ENCODE peak calls at places on chromosomes 4 and X, in eight cellular contexts. A is lower lobe of right lung, H is HFF-Myc, M is A673, W is left lung, D is testis, S is fibroblast of pulmonary artery, Z is colonic mucosa. R is an unnamed sample.
A peak's percentile ranks its signal among the peaks of the same experiment; 100 is the strongest.

GRCh38 chr4:174216935-174217272 is 66.6 kb downstream of the FBXO8 start:
- DNase-seq in A (no peak), H (no peak), M (no peak), W (peak; percentile 31), D (no peak), S (no peak), Z (no peak), R (no peak)

GRCh38 chrX:150898343-150899190 is at the start of gene CD99L2:
- DNase-seq in A (peak; percentile 92), H (peak; percentile 19), M (peak; percentile 89), W (peak; percentile 97), D (peak; percentile 91), S (peak; percentile 82), Z (peak; percentile 91), R (peak; percentile 87)

GRCh38 chr4:176261481-176261880 is 7.5 kb downstream of the ASB5 start:
- DNase-seq in A (no peak), H (no peak), M (no peak), W (no peak), D (no peak), S (no peak), Z (no peak), R (no peak)

GRCh38 chr4:88938138-88938537 is 118.8 kb downstream of the FAM13A start:
- DNase-seq in A (no peak), H (peak; percentile 35), M (peak; percentile 21), W (no peak), D (no peak), S (peak; percentile 96), Z (no peak), R (peak; percentile 96)

GRCh38 chrX:148928803-148929202 is 428.4 kb downstream of the AFF2 start:
- DNase-seq in A (no peak), H (no peak), M (no peak), W (no peak), D (no peak), S (peak; percentile 33), Z (no peak), R (peak; percentile 78)

GRCh38 chrX:9842541-9842940 is 56.3 kb downstream of the SHROOM2 start:
- DNase-seq in A (no peak), H (no peak), M (no peak), W (no peak), D (no peak), S (no peak), Z (peak; percentile 52), R (no peak)

GRCh38 chr4:1985287-1985686 is 23.5 kb downstream of the NELFA start:
- DNase-seq in A (no peak), H (no peak), M (no peak), W (no peak), D (no peak), S (no peak), Z (no peak), R (no peak)

GRCh38 chr4:110119880-110120279 is 78.5 kb downstream of the ELOVL6 start:
- DNase-seq in A (no peak), H (peak; percentile 17), M (no peak), W (no peak), D (no peak), S (peak; percentile 67), Z (no peak), R (peak; percentile 68)

GRCh38 chr4:53490965-53491622 is 100.2 kb downstream of the LNX1 start:
- DNase-seq in A (no peak), H (peak; percentile 88), M (peak; percentile 39), W (no peak), D (peak; percentile 61), S (peak; percentile 97), Z (peak; percentile 36), R (peak; percentile 78)

GRCh38 chr4:84403656-84404055 is 95.4 kb downstream of the NKX6-1 start:
- DNase-seq in A (no peak), H (no peak), M (no peak), W (no peak), D (no peak), S (no peak), Z (no peak), R (no peak)

GRCh38 chr4:123807866-123808265 is 411.3 kb downstream of the SPRY1 start:
- DNase-seq in A (no peak), H (no peak), M (no peak), W (no peak), D (no peak), S (no peak), Z (no peak), R (no peak)

GRCh38 chr4:148170408-148171385 is 271.5 kb downstream of the NR3C2 start:
- DNase-seq in A (no peak), H (no peak), M (no peak), W (no peak), D (no peak), S (no peak), Z (peak; percentile 73), R (peak; percentile 30)

GRCh38 chr4:86592553-86593249 is 1.4 kb upstream of the PTPN13 start:
- DNase-seq in A (no peak), H (no peak), M (no peak), W (no peak), D (no peak), S (peak; percentile 26), Z (no peak), R (peak; percentile 58)

GRCh38 chr4:85520765-85521749 is 46.1 kb downstream of the ARHGAP24 start:
- DNase-seq in A (no peak), H (no peak), M (no peak), W (no peak), D (no peak), S (peak; percentile 26), Z (no peak), R (peak; percentile 31)

GRCh38 chr4:156329779-156330178 is 376.1 kb upstream of the CTSO start:
- DNase-seq in A (no peak), H (no peak), M (no peak), W (no peak), D (no peak), S (peak; percentile 44), Z (no peak), R (peak; percentile 36)

GRCh38 chr4:168218663-168219062 is 99.9 kb downstream of the DDX60 start:
- DNase-seq in A (no peak), H (no peak), M (no peak), W (no peak), D (no peak), S (peak; percentile 75), Z (no peak), R (peak; percentile 80)

GRCh38 chrX:129091097-129091496 is 432.2 kb downstream of the SMARCA1 start:
- DNase-seq in A (no peak), H (no peak), M (no peak), W (no peak), D (no peak), S (no peak), Z (no peak), R (no peak)

GRCh38 chrX:56763556-56764152 is 34.6 kb downstream of the NBDY start:
- DNase-seq in A (no peak), H (no peak), M (peak; percentile 81), W (no peak), D (no peak), S (no peak), Z (peak; percentile 86), R (no peak)

GRCh38 chrX:362937-363620 is 23.6 kb downstream of the PPP2R3B start:
- DNase-seq in A (no peak), H (no peak), M (no peak), W (peak; percentile 67), D (no peak), S (no peak), Z (no peak), R (no peak)

GRCh38 chrX:131752493-131753198 is 208.8 kb downstream of the OR13H1 start:
- DNase-seq in A (no peak), H (no peak), M (peak; percentile 89), W (no peak), D (no peak), S (no peak), Z (peak; percentile 90), R (no peak)

GRCh38 chr4:110196206-110196870 is 2.1 kb downstream of the ELOVL6 start:
- DNase-seq in A (peak; percentile 71), H (peak; percentile 20), M (peak; percentile 61), W (peak; percentile 90), D (peak; percentile 64), S (no peak), Z (peak; percentile 78), R (peak; percentile 47)

DNA sequence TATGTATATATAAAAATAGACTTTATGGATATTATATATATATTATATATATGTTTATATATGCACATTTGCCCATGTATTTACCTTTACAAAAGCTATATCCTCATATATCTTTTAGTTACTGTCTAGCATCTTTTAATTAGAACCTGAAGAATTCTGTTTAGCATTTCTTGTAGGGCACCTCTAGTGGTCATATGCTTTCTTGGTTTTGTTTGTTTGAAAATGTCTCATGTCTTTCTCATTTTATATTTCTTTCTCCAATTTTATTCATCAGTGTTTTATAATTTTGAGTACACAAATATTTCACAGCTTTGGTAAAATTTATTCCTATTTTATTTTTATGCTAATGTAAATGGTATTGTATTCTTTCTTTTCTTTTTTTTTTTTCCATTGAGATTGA is 70.3 kb upstream of the SPIN4 start:
- DNase-seq in A (no peak), H (no peak), M (no peak), W (no peak), D (no peak), S (no peak), Z (no peak), R (no peak)
- TF ChIP-seq CTCF in A (no peak), H (peak; percentile 4), M (no peak), W (no peak), D (no peak), S (peak; percentile 13), Z (no peak), R (no peak)

DNA sequence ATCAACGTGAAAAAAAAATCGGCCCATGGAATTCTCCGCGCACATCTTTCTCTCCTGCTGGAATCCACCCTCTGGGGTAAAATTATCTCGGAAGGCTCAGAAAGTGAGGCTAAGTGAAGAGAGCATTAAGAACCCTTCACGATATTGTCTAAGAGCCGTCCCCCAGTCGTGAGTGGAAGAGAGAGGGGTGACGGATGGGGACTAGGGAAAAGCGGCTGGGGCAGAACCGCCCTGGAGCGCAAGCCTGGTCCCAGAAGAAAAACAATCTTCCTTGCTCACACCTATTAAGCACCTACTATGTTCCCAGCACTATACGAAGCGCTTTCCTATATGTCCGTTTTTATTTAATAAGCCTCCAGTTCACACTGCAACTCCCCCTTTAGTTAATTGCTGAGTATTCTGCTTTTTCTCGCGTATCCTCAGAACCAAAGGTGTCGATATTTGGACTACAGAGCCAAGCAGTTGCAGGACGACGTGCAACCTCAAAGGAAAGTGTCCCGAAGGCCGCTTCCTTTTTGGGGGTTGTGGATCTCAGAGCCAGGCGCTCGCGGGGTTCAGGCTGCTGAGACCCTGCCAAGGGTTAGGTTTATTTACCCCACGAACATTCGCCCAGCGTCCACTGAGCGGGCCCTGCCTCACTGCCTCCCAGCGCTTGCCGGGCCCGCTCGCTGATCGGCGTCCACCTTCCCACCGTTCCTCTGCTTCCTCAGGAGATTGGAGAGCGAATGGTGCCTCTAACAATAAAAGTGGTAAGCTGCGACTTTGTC is 886 bp downstream of the MGARP start:
- DNase-seq in A (no peak), H (no peak), M (no peak), W (peak; percentile 83), D (no peak), S (peak; percentile 18), Z (no peak), R (no peak)
- H3K4me3 ChIP-seq in A (peak overlapping the region; percentile 43), H (peak overlapping the region; percentile 51), M (peak overlapping the region; percentile 57), W (peak overlapping the region; percentile 32), D (peak overlapping the region; percentile 60), S (peak overlapping the region; percentile 62), Z (peak overlapping the region; percentile 38), R (peak overlapping the region; percentile 44)

GRCh38 chr4:94000559-94000958 is 172.0 kb downstream of the ATOH1 start:
- DNase-seq in A (no peak), H (no peak), M (no peak), W (no peak), D (no peak), S (no peak), Z (no peak), R (no peak)
- TF ChIP-seq CTCF in A (no peak), H (no peak), M (no peak), W (no peak), D (no peak), S (no peak), Z (no peak), R (no peak)

GRCh38 chr4:105158837-105159236 is 12.2 kb downstream of the TET2 start:
- DNase-seq in A (peak; percentile 59), H (no peak), M (no peak), W (no peak), D (no peak), S (peak; percentile 49), Z (no peak), R (peak; percentile 22)
- H3K4me3 ChIP-seq in A (peak overlapping the region; percentile 35), H (no peak overlapping the region), M (no peak overlapping the region), W (no peak overlapping the region), D (peak overlapping the region; percentile 2), S (peak overlapping the region; percentile 12), Z (no peak overlapping the region), R (no peak overlapping the region)